ENCODE peak calls at places on chromosomes 13 and 19, in four cellular contexts. L is dermis blood vessel endothelial cell; Y is neural crest cell; I is activated CD4-positive, alpha-beta T cell treated with anti-CD3 and anti-CD28 coated beads, Interleukin-2, amount 50 U/mL, for 24 hours. X is an unnamed sample.

GRCh38 chr19:4445963-4446668 is 11.5 kb downstream of the UBXN6 start:
- DNase-seq in Y (no peak), I (no peak), L (no peak), X (no peak)

GRCh38 chr19:41328818-41329220 is 18.8 kb downstream of the CCDC97 start:
- DNase-seq in I (no peak), L (no peak), Y (no peak), X (no peak)

GRCh38 chr13:28268800-28269223 is 130.5 kb downstream of the PAN3 start:
- DNase-seq in I (no peak), Y (no peak), L (no peak), X (no peak)

GRCh38 chr13:57878291-57878690 is 246.7 kb downstream of the PCDH17 start:
- DNase-seq in Y (no peak), L (no peak), I (no peak), X (peak)

GRCh38 chr19:36547001-36547732 is 19.1 kb upstream of the ZNF260 start:
- DNase-seq in L (peak), Y (no peak), I (no peak), X (no peak)

GRCh38 chr13:33953781-33954180 is 135.8 kb downstream of the RFC3 start:
- DNase-seq in Y (no peak), L (no peak), I (no peak), X (no peak)

GRCh38 chr13:111572956-111573355 is 252.5 kb downstream of the TEX29 start:
- DNase-seq in Y (no peak), I (no peak), L (no peak), X (no peak)

GRCh38 chr13:91185294-91185863 is 162.1 kb upstream of the MIR17HG start:
- DNase-seq in I (no peak), Y (no peak), L (no peak), X (no peak)

X was measured in WERI-Rb-1.